ENCODE peak calls at places on chromosomes 7 and 10, in six cellular contexts. Q, D, S, O, M and R are unnamed samples.

GRCh38 chr7:74094224-74095095 is 10.9 kb downstream of the LIMK1 start:
- DNase-seq in D (peak; percentile 70), S (no peak), O (peak; percentile 85), Q (peak; percentile 72), M (peak; percentile 86), R (peak; percentile 46)

GRCh38 chr10:98967601-98968000 is 268.1 kb downstream of the HPSE2 start:
- DNase-seq in M (no peak), Q (no peak), D (no peak), S (no peak), O (no peak), R (no peak)

GRCh38 chr10:72331575-72332422 is 22.9 kb downstream of the DNAJB12 start:
- DNase-seq in M (peak; percentile 90), Q (peak; percentile 82), S (peak; percentile 77), D (peak; percentile 94), O (peak; percentile 59), R (peak; percentile 55)

GRCh38 chr7:99679032-99679399 is 780 bp downstream of the CYP3A5 start:
- DNase-seq in D (no peak), S (no peak), Q (no peak), O (no peak), M (no peak), R (no peak)

GRCh38 chr7:139016931-139017511 is 18.8 kb downstream of the ZC3HAV1L start:
- DNase-seq in O (peak; percentile 77), D (peak; percentile 79), S (peak; percentile 47), Q (peak; percentile 65), M (peak; percentile 76), R (no peak)

GRCh38 chr7:47472444-47473157 is 109.3 kb downstream of the TNS3 start:
- DNase-seq in S (no peak), D (no peak), Q (no peak), M (no peak), O (no peak), R (no peak)

GRCh38 chr10:88986549-88987242 is 3.9 kb upstream of the FAS start:
- DNase-seq in Q (no peak), O (peak; percentile 69), M (no peak), S (no peak), D (peak; percentile 57), R (no peak)

GRCh38 chr7:157547102-157547501 is 210.3 kb downstream of the DNAJB6 start:
- DNase-seq in M (no peak), O (no peak), S (no peak), Q (peak; percentile 7), D (no peak), R (no peak)

GRCh38 chr7:41579961-41580935 is 122.6 kb downstream of the INHBA start:
- DNase-seq in Q (no peak), D (no peak), S (no peak), O (peak; percentile 96), M (no peak), R (no peak)

GRCh38 chr7:11130012-11130411 is 156.3 kb downstream of the PHF14 start:
- DNase-seq in S (no peak), Q (no peak), D (no peak), O (no peak), M (no peak), R (no peak)

GRCh38 chr7:139899328-139900020 is 70.4 kb downstream of the TBXAS1 start:
- DNase-seq in S (no peak), O (no peak), Q (no peak), D (no peak), M (no peak), R (no peak)

GRCh38 chr7:66766041-66766440 is 25.5 kb downstream of the RABGEF1 start:
- DNase-seq in Q (no peak), O (no peak), S (no peak), D (no peak), M (no peak), R (no peak)

GRCh38 chr10:92857904-92858514 is 9.7 kb downstream of the EXOC6 start:
- DNase-seq in Q (no peak), O (no peak), D (no peak), S (no peak), M (no peak), R (no peak)

GRCh38 chr7:30977896-30978564 is 14.3 kb downstream of the GHRHR start:
- DNase-seq in S (peak; percentile 22), Q (no peak), O (peak; percentile 21), D (peak; percentile 74), M (peak; percentile 52), R (peak; percentile 51)

GRCh38 chr10:77160679-77161078 is 476.9 kb downstream of the KCNMA1 start:
- DNase-seq in O (peak; percentile 94), S (no peak), D (no peak), Q (no peak), M (no peak), R (no peak)

GRCh38 chr7:99171731-99172130 is 27.8 kb upstream of the SMURF1 start:
- DNase-seq in Q (no peak), D (no peak), O (peak; percentile 17), M (no peak), S (no peak), R (no peak)

GRCh38 chr10:23422003-23422411 is 16.9 kb upstream of the OTUD1 start:
- DNase-seq in M (no peak), Q (no peak), O (peak; percentile 10), S (no peak), D (no peak), R (no peak)

GRCh38 chr7:55423277-55423711 is 58.2 kb downstream of the LANCL2 start:
- DNase-seq in M (no peak), Q (no peak), S (no peak), O (peak; percentile 50), D (no peak), R (no peak)
- TF ChIP-seq CTCF in M (no peak), Q (no peak), S (peak; percentile 17), O (peak; percentile 47), D (peak; percentile 30), R (no peak)

GRCh38 chr10:76086571-76087260 is 655.3 kb downstream of the LRMDA start:
- DNase-seq in M (peak; percentile 23), O (peak; percentile 94), D (peak; percentile 28), S (no peak), Q (peak; percentile 84), R (no peak)
- TF ChIP-seq CTCF in M (peak; percentile 16), O (peak; percentile 69), D (peak; percentile 51), S (peak; percentile 52), Q (peak; percentile 49), R (peak; percentile 41)

DNA sequence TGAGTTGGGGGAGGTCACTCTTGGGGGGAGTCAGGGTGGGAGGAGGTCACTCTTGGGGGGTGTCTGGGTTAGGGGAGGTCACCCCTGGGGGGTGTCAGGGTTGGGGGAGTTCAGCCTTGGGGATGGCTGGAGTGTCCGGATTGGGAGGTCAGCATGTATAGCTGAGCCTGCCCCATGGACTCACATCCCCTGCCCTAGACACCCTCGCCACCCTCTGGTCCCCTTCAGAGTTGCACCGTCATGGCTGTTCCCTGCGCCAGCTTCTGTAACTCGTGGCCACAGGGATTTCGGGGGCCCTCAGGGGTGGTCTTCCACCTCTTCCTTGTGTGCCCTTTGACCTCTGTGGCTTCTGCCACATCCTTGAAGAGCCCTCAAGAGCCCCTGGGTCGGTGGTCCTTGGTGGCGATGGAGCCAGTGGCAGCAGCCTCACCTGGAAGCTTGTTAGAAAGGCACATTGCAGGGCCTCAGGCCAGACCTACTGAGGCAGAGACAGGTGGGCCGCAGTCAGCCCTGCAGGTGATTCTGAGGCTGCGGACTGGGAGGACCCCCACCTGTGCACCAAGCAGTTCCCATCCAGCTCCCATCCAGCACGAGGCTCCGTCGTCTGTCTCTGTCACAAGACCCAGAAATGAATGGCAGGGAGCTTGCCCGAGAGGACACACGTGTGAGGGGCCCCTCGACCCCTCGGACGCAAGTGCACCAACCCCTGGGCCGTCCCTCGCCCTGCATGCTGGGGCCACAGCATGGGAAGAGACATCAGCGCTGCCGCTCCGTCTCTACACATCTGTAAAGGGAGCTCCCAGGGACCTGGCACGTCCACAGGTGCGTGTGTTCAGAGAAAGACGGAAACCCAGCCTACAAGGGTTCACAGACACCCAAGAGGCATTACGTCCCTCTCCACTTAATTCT is 44.7 kb upstream of the SUN1 start:
- DNase-seq in Q (no peak), O (no peak), D (no peak), S (no peak), M (no peak), R (no peak)
- TF ChIP-seq CTCF in Q (no peak), O (no peak), D (no peak), S (peak; percentile 16), M (no peak), R (no peak)

DNA sequence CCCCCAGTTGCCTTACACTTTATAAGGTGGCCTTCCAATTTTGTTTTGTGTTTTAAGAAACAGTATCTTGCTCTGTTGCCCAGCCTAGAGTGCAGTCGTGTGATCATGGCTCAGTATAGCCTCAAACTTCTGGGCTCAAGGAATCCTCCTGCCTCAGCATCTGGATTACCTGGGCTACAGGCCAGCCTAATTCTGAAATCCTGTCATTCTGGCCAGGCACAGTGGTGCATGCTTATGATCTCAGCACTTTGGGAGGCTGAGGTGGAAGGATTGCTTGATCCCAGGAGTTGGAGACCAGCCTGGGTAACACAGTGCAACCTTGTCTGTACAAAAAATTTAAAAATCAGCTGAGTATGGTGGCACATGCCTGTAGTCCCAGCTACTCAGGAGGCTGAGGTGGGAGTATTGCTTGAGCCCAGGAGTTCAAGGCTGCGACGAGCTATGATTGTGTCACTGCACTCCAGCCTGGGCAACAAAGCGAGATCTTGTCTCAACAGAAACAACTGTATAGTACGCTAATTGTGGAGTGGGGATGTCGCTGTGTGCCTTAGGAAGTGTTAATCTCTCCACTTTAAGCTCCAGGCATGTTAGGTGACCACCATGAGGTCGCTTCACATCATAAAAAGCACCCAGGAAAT is 24.7 kb upstream of the RBM33 start:
- DNase-seq in S (no peak), Q (no peak), M (no peak), O (no peak), D (no peak), R (no peak)
- TF ChIP-seq CTCF in S (no peak), Q (no peak), M (no peak), O (no peak), D (no peak), R (no peak)

GRCh38 chr10:115163129-115163528 is 70.0 kb downstream of the ATRNL1 start:
- DNase-seq in O (no peak), M (no peak), Q (no peak), S (no peak), D (no peak), R (no peak)

GRCh38 chr10:115167716-115168115 is 74.6 kb downstream of the ATRNL1 start:
- DNase-seq in D (no peak), M (no peak), Q (no peak), O (no peak), S (no peak), R (no peak)

GRCh38 chr10:115164220-115164619 is 71.1 kb downstream of the ATRNL1 start:
- DNase-seq in Q (no peak), D (no peak), S (no peak), M (no peak), O (no peak), R (no peak)
- TF ChIP-seq CTCF in Q (no peak), D (no peak), S (no peak), M (no peak), O (no peak), R (no peak)